ENCODE peak calls at places on chromosomes 6 and 20, in eight cellular contexts. A, Q, O, J, E, V, G and U are unnamed samples.

GRCh38 chr6:56659721-56660373 is 17.2 kb upstream of the DST start:
- DNase-seq in A (no peak), Q (peak), O (no peak), J (no peak), E (no peak), V (peak), G (no peak), U (no peak)

GRCh38 chr6:56595490-56596122 is 47.1 kb downstream of the DST start:
- DNase-seq in A (no peak), Q (peak), O (peak), J (no peak), E (peak), V (peak), G (peak), U (no peak)

GRCh38 chr6:141103246-141103645 is 1029.5 kb upstream of the GJE1 start:
- DNase-seq in A (no peak), Q (no peak), O (no peak), J (no peak), E (peak), V (no peak), G (peak), U (no peak)

GRCh38 chr20:62405108-62405980 is 1.7 kb downstream of the CABLES2 start:
- DNase-seq in A (no peak), Q (no peak), O (no peak), J (no peak), E (peak), V (no peak), G (no peak), U (no peak)

GRCh38 chr6:151101116-151101810 is 138.5 kb upstream of the AKAP12 start:
- DNase-seq in A (no peak), Q (no peak), O (no peak), J (no peak), E (no peak), V (no peak), G (no peak), U (no peak)

GRCh38 chr6:170152111-170152926 is 138.6 kb downstream of the DLL1 start:
- DNase-seq in A (no peak), Q (no peak), O (no peak), J (no peak), E (peak), V (no peak), G (no peak), U (no peak)

GRCh38 chr6:154488802-154489437 is 21.6 kb downstream of the CNKSR3 start:
- DNase-seq in A (no peak), Q (no peak), O (no peak), J (no peak), E (peak), V (no peak), G (no peak), U (no peak)

GRCh38 chr20:17616480-17617211 is 46.8 kb downstream of the DSTN start:
- DNase-seq in A (no peak), Q (no peak), O (no peak), J (peak), E (no peak), V (no peak), G (no peak), U (no peak)

GRCh38 chr20:33175123-33175522 is 7.2 kb downstream of the BPIFA2 start:
- DNase-seq in A (no peak), Q (no peak), O (no peak), J (no peak), E (no peak), V (no peak), G (no peak), U (no peak)

GRCh38 chr6:148335582-148335981 is 7.1 kb upstream of the SASH1 start:
- DNase-seq in A (no peak), Q (no peak), O (no peak), J (no peak), E (peak), V (no peak), G (peak), U (no peak)

GRCh38 chr20:35284267-35284991 is at the start of gene EIF6:
- DNase-seq in A (peak), Q (peak), O (peak), J (peak), E (peak), V (peak), G (peak), U (peak)

GRCh38 chr6:35258858-35259193 is 709 bp upstream of the ZNF76 start:
- DNase-seq in A (no peak), Q (no peak), O (no peak), J (peak), E (peak), V (no peak), G (no peak), U (peak)

GRCh38 chr20:25285091-25285647 is 37.3 kb downstream of the PYGB start:
- DNase-seq in A (no peak), Q (no peak), O (no peak), J (peak), E (no peak), V (no peak), G (no peak), U (no peak)

GRCh38 chr6:63573899-63574553 is 1.7 kb downstream of the LOC128125822 start:
- DNase-seq in A (no peak), Q (peak), O (peak), J (peak), E (peak), V (no peak), G (no peak), U (peak)

GRCh38 chr6:255418-256090 is 36.7 kb upstream of the DUSP22 start:
- DNase-seq in A (no peak), Q (peak), O (no peak), J (no peak), E (no peak), V (no peak), G (no peak), U (no peak)